ENCODE peak calls at places on chromosomes 16 and 17, in ten cellular contexts. J is ovary; I is stimulated activated CD8-positive, alpha-beta memory T cell treated with anti-CD3 and anti-CD28 coated beads, Interleukin-2, amount 100 ng/mL, for 48 hours; T is WTC11; R is activated naive CD8-positive, alpha-beta T cell treated with anti-CD3 and anti-CD28 coated beads for 36 hours; X is B cell; C is EH; O is Jurkat, Clone E6-1; W is NAMALWA; A is ecto neural progenitor cell. E is an unnamed sample.

GRCh38 chr16:85357323-85357722 is 245.1 kb upstream of the CIBAR2 start:
- DNase-seq in O (no peak), T (no peak), I (no peak), R (no peak), A (no peak), J (no peak), C (no peak), W (no peak), X (no peak), E (no peak)

GRCh38 chr17:55660171-55660886 is 62.3 kb downstream of the TMEM100 start:
- DNase-seq in W (peak; percentile 70), J (no peak), O (no peak), R (no peak), A (no peak), X (no peak), C (no peak), T (no peak), I (no peak), E (no peak)

GRCh38 chr16:47043200-47043599 is 69.7 kb upstream of the DNAJA2 start:
- DNase-seq in O (no peak), R (no peak), T (no peak), J (no peak), X (no peak), A (no peak), W (no peak), C (no peak), I (no peak), E (no peak)

GRCh38 chr17:77892469-77893143 is 65.9 kb upstream of the TNRC6C start:
- DNase-seq in R (no peak), O (no peak), T (peak; percentile 84), C (no peak), A (peak; percentile 85), W (peak; percentile 45), J (no peak), I (no peak), X (no peak), E (no peak)

GRCh38 chr16:85288869-85289660 is 176.8 kb upstream of the CIBAR2 start:
- DNase-seq in J (no peak), O (no peak), T (no peak), C (no peak), I (no peak), X (no peak), A (no peak), R (no peak), W (no peak), E (no peak)

GRCh38 chr16:19605701-19606100 is 50.2 kb downstream of the VPS35L start:
- DNase-seq in R (no peak), C (no peak), W (no peak), A (no peak), O (no peak), I (no peak), T (no peak), J (no peak), X (no peak), E (no peak)

GRCh38 chr17:29682987-29683386 is 60.3 kb upstream of the CORO6 start:
- DNase-seq in J (no peak), T (no peak), W (no peak), C (peak; percentile 59), O (no peak), X (no peak), A (peak; percentile 55), R (no peak), I (no peak), E (no peak)

GRCh38 chr16:25896412-25896811 is 204.7 kb downstream of the HS3ST4 start:
- DNase-seq in R (no peak), W (no peak), O (no peak), T (no peak), J (no peak), C (no peak), X (no peak), A (no peak), I (no peak), E (no peak)

GRCh38 chr17:82282239-82283207 is 9.0 kb upstream of the CSNK1D start:
- DNase-seq in O (no peak), T (no peak), W (no peak), A (no peak), J (no peak), X (peak; percentile 17), R (no peak), C (no peak), I (no peak), E (no peak)

GRCh38 chr16:23835390-23836077 is at the start of gene PRKCB:
- DNase-seq in A (peak; percentile 96), C (peak; percentile 35), R (peak; percentile 94), T (peak; percentile 93), W (peak; percentile 92), X (peak; percentile 97), I (peak; percentile 84), O (peak; percentile 79), J (peak; percentile 29), E (no peak)

GRCh38 chr17:57463103-57463885 is 207.0 kb downstream of the MSI2 start:
- DNase-seq in W (no peak), J (no peak), I (peak; percentile 89), R (peak; percentile 87), C (peak; percentile 93), A (no peak), X (no peak), T (no peak), O (no peak), E (no peak)

GRCh38 chr16:28087140-28087660 is 23.7 kb upstream of the GSG1L start:
- DNase-seq in J (no peak), O (no peak), R (no peak), C (no peak), I (no peak), W (no peak), A (no peak), X (no peak), T (no peak), E (no peak)

GRCh38 chr17:80261159-80261894 is 675 bp downstream of the RNF213 start:
- DNase-seq in C (peak; percentile 87), J (peak; percentile 71), W (peak; percentile 64), I (no peak), R (peak; percentile 66), T (peak; percentile 79), X (peak; percentile 57), O (peak; percentile 91), A (peak; percentile 87), E (no peak)

GRCh38 chr16:76345093-76345735 is 68.0 kb downstream of the CNTNAP4 start:
- DNase-seq in J (no peak), T (no peak), C (no peak), X (no peak), A (no peak), R (no peak), W (no peak), I (no peak), O (no peak), E (no peak)

GRCh38 chr16:54542805-54543504 is 256.4 kb upstream of the IRX3 start:
- DNase-seq in T (no peak), I (no peak), R (no peak), J (no peak), C (no peak), W (no peak), O (no peak), X (no peak), A (no peak), E (no peak)

GRCh38 chr17:3959295-3959899 is 4.8 kb downstream of the ATP2A3 start:
- DNase-seq in R (no peak), I (no peak), W (no peak), O (no peak), X (no peak), C (peak; percentile 54), J (no peak), A (no peak), T (no peak), E (no peak)

GRCh38 chr17:80854220-80854619 is 137.4 kb upstream of the CHMP6 start:
- DNase-seq in J (no peak), C (no peak), R (no peak), I (no peak), X (no peak), W (no peak), T (no peak), O (no peak), A (no peak), E (no peak)

GRCh38 chr16:55389426-55390073 is 65.5 kb downstream of the IRX6 start:
- DNase-seq in W (no peak), J (no peak), X (no peak), A (no peak), C (no peak), O (no peak), R (no peak), I (no peak), T (no peak), E (no peak)

GRCh38 chr17:63700528-63701441 is 860 bp upstream of the LIMD2 start:
- DNase-seq in A (peak; percentile 78), O (no peak), C (peak; percentile 56), R (peak; percentile 74), X (peak; percentile 88), J (peak; percentile 62), I (no peak), W (peak; percentile 77), T (peak; percentile 47), E (no peak)

GRCh38 chr17:35879748-35880654 is at the start of gene CCL5:
- DNase-seq in A (no peak), W (peak; percentile 34), I (no peak), X (peak; percentile 30), J (no peak), T (no peak), C (no peak), R (peak; percentile 64), O (no peak), E (no peak)

GRCh38 chr17:75265614-75266314 is 4.1 kb downstream of the MRPS7 start:
- DNase-seq in C (no peak), O (no peak), I (no peak), J (no peak), X (no peak), A (no peak), R (no peak), W (no peak), T (no peak), E (no peak)

GRCh38 chr16:24848065-24848464 is 2.3 kb downstream of the SLC5A11 start:
- DNase-seq in T (no peak), I (no peak), J (no peak), W (no peak), R (no peak), C (peak; percentile 77), X (no peak), A (no peak), O (no peak), E (no peak)